ENCODE peak calls at places on chromosomes 3 and 15, in six cellular contexts. A is activated CD4-positive, CD25-positive, alpha-beta regulatory T cell; O is B cell; Q is upper lobe of left lung; N is mammary epithelial cell; M is ACHN. U is an unnamed sample.

GRCh38 chr3:188152660-188153497 is 1.1 kb upstream of the LPP start:
- DNase-seq in N (peak), A (no peak), M (peak), Q (peak), O (peak), U (peak)

GRCh38 chr3:48663489-48664312 is 1.0 kb upstream of the CELSR3 start:
- DNase-seq in N (peak), M (peak), A (peak), Q (peak), O (peak), U (peak)

GRCh38 chr15:46441294-46442062 is 806.6 kb downstream of the SQOR start:
- DNase-seq in A (no peak), O (no peak), Q (no peak), M (peak), N (no peak), U (peak)

GRCh38 chr15:68635142-68635541 is 56.3 kb downstream of the CORO2B start:
- DNase-seq in N (no peak), Q (no peak), O (no peak), M (no peak), A (no peak), U (no peak)

GRCh38 chr3:22373182-22373581 is 622.2 kb upstream of the ZNF385D start:
- DNase-seq in O (no peak), M (no peak), N (no peak), A (no peak), Q (no peak), U (no peak)

GRCh38 chr3:156522673-156523072 is 32.2 kb downstream of the SSR3 start:
- DNase-seq in O (no peak), Q (no peak), M (no peak), N (no peak), A (no peak), U (no peak)

GRCh38 chr15:49423906-49424520 is 971 bp downstream of the FGF7 start:
- DNase-seq in Q (no peak), A (no peak), O (no peak), M (no peak), N (no peak), U (no peak)

GRCh38 chr3:25259871-25260270 is 168.2 kb upstream of the RARB start:
- DNase-seq in N (no peak), O (no peak), A (no peak), Q (no peak), M (no peak), U (peak)

GRCh38 chr3:189372205-189372764 is 200.5 kb downstream of the TPRG1 start:
- DNase-seq in O (no peak), Q (no peak), N (no peak), M (no peak), A (no peak), U (no peak)